ENCODE peak calls at places on chromosome 9, in ten cellular contexts. P is HFF-Myc; J is retina; O is midbrain; M is SK-MEL-5; C is H9; T is ACHN; F is T-helper 1 cell; D is activated CD4-positive, alpha-beta T cell treated with anti-CD3 and anti-CD28 coated beads, Interleukin-2, amount 50 U/mL, for 48 hours; B is tibial nerve. Q is an unnamed sample.

GRCh38 chr9:69671291-69671903 is 774 bp downstream of the APBA1 start:
- DNase-seq in P (no peak), J (no peak), O (peak), M (no peak), C (no peak), T (no peak), F (no peak), D (no peak), B (peak), Q (no peak)

GRCh38 chr9:5455181-5455580 is 4.8 kb downstream of the CD274 start:
- DNase-seq in P (no peak), J (no peak), O (no peak), M (no peak), C (no peak), T (peak), F (no peak), D (no peak), B (no peak), Q (no peak)

GRCh38 chr9:127634021-127634420 is 21.9 kb downstream of the STXBP1 start:
- DNase-seq in P (no peak), J (no peak), O (no peak), M (peak), C (no peak), T (no peak), F (no peak), D (no peak), B (no peak), Q (no peak)

GRCh38 chr9:88691811-88692210 is 156.8 kb downstream of the NXNL2 start:
- DNase-seq in P (no peak), J (no peak), O (no peak), M (no peak), C (no peak), T (no peak), F (no peak), D (no peak), B (no peak), Q (no peak)

GRCh38 chr9:73173526-73174411 is 22.1 kb downstream of the ANXA1 start:
- DNase-seq in P (no peak), J (no peak), O (no peak), M (peak), C (no peak), T (no peak), F (no peak), D (no peak), B (no peak), Q (no peak)

GRCh38 chr9:133632806-133633680 is 3.1 kb upstream of the DBH start:
- DNase-seq in P (no peak), J (no peak), O (no peak), M (no peak), C (no peak), T (no peak), F (no peak), D (no peak), B (no peak), Q (no peak)

GRCh38 chr9:81686614-81687520 is 2.5 kb downstream of the TLE1 start:
- DNase-seq in P (no peak), J (peak), O (peak), M (peak), C (peak), T (peak), F (no peak), D (peak), B (peak), Q (no peak)

GRCh38 chr9:70362952-70363351 is 51.5 kb downstream of the KLF9 start:
- DNase-seq in P (no peak), J (no peak), O (no peak), M (no peak), C (no peak), T (no peak), F (no peak), D (no peak), B (no peak), Q (no peak)

Q was measured in naive thymus-derived CD4-positive, alpha-beta T cell.